ENCODE peak calls at places on chromosome 22, in seven cellular contexts. One of them, this sample, is unnamed.
A peak's percentile ranks its signal among the peaks of the same experiment; 100 is the strongest.

GRCh38 chr22:38335077-38335476 is 17.8 kb upstream of the CSNK1E start:
- DNase-seq in SJSA1: no peak
- DNase-seq in CD8-positive, alpha-beta memory T cell: no peak
- DNase-seq in H7: no peak
- DNase-seq in neural crest cell: no peak
- DNase-seq in retina: no peak
- DNase-seq in CD4-positive, alpha-beta T cell: no peak
- DNase-seq in this sample: no peak

GRCh38 chr22:29916007-29916544 is 33.1 kb downstream of the MTMR3 start:
- DNase-seq in SJSA1: peak; percentile 55
- DNase-seq in CD8-positive, alpha-beta memory T cell: no peak
- DNase-seq in H7: no peak
- DNase-seq in neural crest cell: no peak
- DNase-seq in retina: no peak
- DNase-seq in CD4-positive, alpha-beta T cell: no peak
- DNase-seq in this sample: no peak

GRCh38 chr22:40397436-40397835 is 27.0 kb downstream of the SGSM3 start:
- DNase-seq in SJSA1: no peak
- DNase-seq in CD8-positive, alpha-beta memory T cell: no peak
- DNase-seq in H7: peak; percentile 51
- DNase-seq in neural crest cell: no peak
- DNase-seq in retina: no peak
- DNase-seq in CD4-positive, alpha-beta T cell: no peak
- DNase-seq in this sample: no peak

GRCh38 chr22:42150727-42151590 is 20.3 kb upstream of the CYP2D6 start:
- DNase-seq in SJSA1: no peak
- DNase-seq in CD8-positive, alpha-beta memory T cell: no peak
- DNase-seq in H7: no peak
- DNase-seq in neural crest cell: no peak
- DNase-seq in retina: no peak
- DNase-seq in CD4-positive, alpha-beta T cell: no peak
- DNase-seq in this sample: no peak

GRCh38 chr22:21613553-21614233 is 16.1 kb downstream of the YDJC start:
- DNase-seq in SJSA1: no peak
- DNase-seq in CD8-positive, alpha-beta memory T cell: no peak
- DNase-seq in H7: peak; percentile 5
- DNase-seq in neural crest cell: no peak
- DNase-seq in retina: no peak
- DNase-seq in CD4-positive, alpha-beta T cell: no peak
- DNase-seq in this sample: no peak

GRCh38 chr22:23149743-23150238 is 4.5 kb downstream of the RAB36 start:
- DNase-seq in SJSA1: no peak
- DNase-seq in CD8-positive, alpha-beta memory T cell: no peak
- DNase-seq in H7: peak; percentile 82
- DNase-seq in neural crest cell: no peak
- DNase-seq in retina: peak; percentile 63
- DNase-seq in CD4-positive, alpha-beta T cell: no peak
- DNase-seq in this sample: no peak

GRCh38 chr22:30308518-30309230 is 18.1 kb downstream of the TBC1D10A start:
- DNase-seq in SJSA1: no peak
- DNase-seq in CD8-positive, alpha-beta memory T cell: no peak
- DNase-seq in H7: no peak
- DNase-seq in neural crest cell: no peak
- DNase-seq in retina: no peak
- DNase-seq in CD4-positive, alpha-beta T cell: no peak
- DNase-seq in this sample: no peak

GRCh38 chr22:38460367-38460952 is 5.5 kb upstream of the KCNJ4 start:
- DNase-seq in SJSA1: no peak
- DNase-seq in CD8-positive, alpha-beta memory T cell: no peak
- DNase-seq in H7: no peak
- DNase-seq in neural crest cell: no peak
- DNase-seq in retina: no peak
- DNase-seq in CD4-positive, alpha-beta T cell: no peak
- DNase-seq in this sample: no peak

GRCh38 chr22:44942979-44943700 is 66.7 kb downstream of the PHF21B start:
- DNase-seq in SJSA1: no peak
- DNase-seq in CD8-positive, alpha-beta memory T cell: no peak
- DNase-seq in H7: no peak
- DNase-seq in neural crest cell: no peak
- DNase-seq in retina: no peak
- DNase-seq in CD4-positive, alpha-beta T cell: no peak
- DNase-seq in this sample: no peak